ENCODE peak calls at places on chromosomes 6 and 20, in six cellular contexts. T is brain microvascular endothelial cell; L is Peyer's patch; K is C1 segment of cervical spinal cord; Q is effector memory CD8-positive, alpha-beta T cell; Y is HEK293T. N is an unnamed sample.

GRCh38 chr6:157548635-157549467 is 167.9 kb downstream of the ZDHHC14 start:
- DNase-seq in T (no peak), L (no peak), K (no peak), Q (no peak), Y (no peak), N (no peak)

GRCh38 chr6:40473026-40473425 is 114.1 kb downstream of the LRFN2 start:
- DNase-seq in T (no peak), L (no peak), K (no peak), Q (no peak), Y (no peak), N (no peak)

GRCh38 chr6:16148498-16148897 is 19.6 kb downstream of the MYLIP start:
- DNase-seq in T (no peak), L (no peak), K (no peak), Q (no peak), Y (no peak), N (no peak)

GRCh38 chr20:35433337-35433736 is 4.7 kb downstream of the GDF5 start:
- DNase-seq in T (no peak), L (no peak), K (no peak), Q (no peak), Y (no peak), N (no peak)

GRCh38 chr6:105869835-105870506 is 216.2 kb upstream of the PRDM1 start:
- DNase-seq in T (no peak), L (no peak), K (no peak), Q (no peak), Y (no peak), N (no peak)

GRCh38 chr6:11798096-11798495 is 19.5 kb upstream of the ADTRP start:
- DNase-seq in T (no peak), L (no peak), K (no peak), Q (no peak), Y (no peak), N (no peak)

GRCh38 chr6:54194067-54194466 is 82.8 kb downstream of the MLIP start:
- DNase-seq in T (peak), L (no peak), K (no peak), Q (no peak), Y (no peak), N (peak)

GRCh38 chr6:11810039-11810541 is 31.5 kb upstream of the ADTRP start:
- DNase-seq in T (peak), L (no peak), K (peak), Q (no peak), Y (peak), N (no peak)

GRCh38 chr6:130959938-130960337 is 103.1 kb downstream of the EPB41L2 start:
- DNase-seq in T (no peak), L (no peak), K (no peak), Q (no peak), Y (no peak), N (no peak)

GRCh38 chr20:30484009-30484748 is 773.3 kb upstream of the DEFB115 start:
- DNase-seq in T (no peak), L (no peak), K (no peak), Q (no peak), Y (no peak), N (no peak)

GRCh38 chr20:6074145-6074561 is 20.3 kb upstream of the LRRN4 start:
- DNase-seq in T (no peak), L (no peak), K (no peak), Q (no peak), Y (peak), N (no peak)

GRCh38 chr20:32356935-32357868 is 929 bp upstream of the ASXL1 start:
- DNase-seq in T (peak), L (no peak), K (no peak), Q (no peak), Y (no peak), N (peak)

GRCh38 chr20:35821807-35822242 is 50.0 kb downstream of the PHF20 start:
- DNase-seq in T (peak), L (no peak), K (no peak), Q (no peak), Y (no peak), N (no peak)

GRCh38 chr6:73566954-73567591 is 46.2 kb upstream of the EEF1A1 start:
- DNase-seq in T (peak), L (no peak), K (no peak), Q (no peak), Y (no peak), N (peak)

GRCh38 chr6:119129148-119129967 is 50.9 kb upstream of the FAM184A start:
- DNase-seq in T (peak), L (no peak), K (no peak), Q (peak), Y (peak), N (peak)

GRCh38 chr6:11769816-11770545 is 8.6 kb downstream of the ADTRP start:
- DNase-seq in T (no peak), L (no peak), K (no peak), Q (no peak), Y (no peak), N (no peak)

GRCh38 chr20:17635320-17635673 is 46.7 kb downstream of the RRBP1 start:
- DNase-seq in T (no peak), L (no peak), K (no peak), Q (no peak), Y (no peak), N (no peak)

GRCh38 chr6:111871207-111871606 is 2.0 kb downstream of the FYN start:
- DNase-seq in T (no peak), L (peak), K (peak), Q (peak), Y (no peak), N (no peak)

GRCh38 chr6:159565181-159565580 is 127.9 kb downstream of the SOD2 start:
- DNase-seq in T (no peak), L (no peak), K (no peak), Q (no peak), Y (no peak), N (no peak)

GRCh38 chr20:56759741-56760278 is 130.7 kb downstream of the TFAP2C start:
- DNase-seq in T (no peak), L (no peak), K (no peak), Q (no peak), Y (no peak), N (no peak)

GRCh38 chr6:91352878-91353277 is 766.0 kb upstream of the MAP3K7 start:
- DNase-seq in T (no peak), L (no peak), K (no peak), Q (no peak), Y (no peak), N (no peak)